ENCODE peak calls at places on chromosomes 16 and 17, in four cellular contexts. One of them, this sample, is unnamed.

GRCh38 chr16:11327277-11328171 is 17.7 kb upstream of the RMI2 start:
- DNase-seq in A549: no peak
- DNase-seq in HepG2: no peak
- DNase-seq in K562: no peak
- DNase-seq in this sample: no peak

GRCh38 chr16:31365131-31365865 is 10.3 kb downstream of the ITGAX start:
- DNase-seq in K562: no peak
- DNase-seq in HepG2: no peak
- DNase-seq in A549: no peak
- DNase-seq in this sample: no peak

GRCh38 chr17:59669944-59670343 is 37.3 kb downstream of the PTRH2 start:
- DNase-seq in A549: no peak
- DNase-seq in K562: no peak
- DNase-seq in HepG2: no peak
- DNase-seq in this sample: no peak

GRCh38 chr16:69406780-69407331 is 17.6 kb upstream of the CYB5B start:
- DNase-seq in K562: peak
- DNase-seq in A549: peak
- DNase-seq in HepG2: peak
- DNase-seq in this sample: no peak

GRCh38 chr17:44146375-44147346 is 4.9 kb downstream of the HROB start:
- DNase-seq in K562: no peak
- DNase-seq in A549: no peak
- DNase-seq in HepG2: no peak
- DNase-seq in this sample: no peak

GRCh38 chr17:62704381-62704971 is 77.0 kb downstream of the MRC2 start:
- DNase-seq in A549: peak
- DNase-seq in HepG2: no peak
- DNase-seq in K562: peak
- DNase-seq in this sample: peak

GRCh38 chr16:66840883-66841282 is 3.3 kb upstream of the CA7 start:
- DNase-seq in HepG2: no peak
- DNase-seq in K562: no peak
- DNase-seq in A549: no peak
- DNase-seq in this sample: no peak

GRCh38 chr17:50542795-50543774 is 3.9 kb upstream of the SPATA20 start:
- DNase-seq in HepG2: peak
- DNase-seq in A549: peak
- DNase-seq in K562: no peak
- DNase-seq in this sample: no peak

GRCh38 chr17:68356949-68357455 is 65.7 kb downstream of the ARSG start:
- DNase-seq in HepG2: no peak
- DNase-seq in K562: no peak
- DNase-seq in A549: no peak
- DNase-seq in this sample: no peak

GRCh38 chr17:62705781-62706597 is 78.5 kb downstream of the MRC2 start:
- DNase-seq in K562: no peak
- DNase-seq in HepG2: no peak
- DNase-seq in A549: no peak
- DNase-seq in this sample: no peak

GRCh38 chr17:55062921-55063320 is 94.4 kb downstream of the STXBP4 start:
- DNase-seq in HepG2: no peak
- DNase-seq in A549: no peak
- DNase-seq in K562: no peak
- DNase-seq in this sample: no peak

GRCh38 chr17:6639014-6639650 is 1.4 kb downstream of the KIAA0753 start:
- DNase-seq in A549: no peak
- DNase-seq in K562: peak
- DNase-seq in HepG2: no peak
- DNase-seq in this sample: no peak

GRCh38 chr17:27778193-27778592 is 22.1 kb downstream of the NOS2 start:
- DNase-seq in K562: no peak
- DNase-seq in A549: no peak
- DNase-seq in HepG2: no peak
- DNase-seq in this sample: no peak

GRCh38 chr16:87286839-87287626 is 30.2 kb downstream of the C16orf95 start:
- DNase-seq in HepG2: no peak
- DNase-seq in A549: no peak
- DNase-seq in K562: no peak
- DNase-seq in this sample: no peak

GRCh38 chr17:45775148-45775547 is 9.0 kb upstream of the CRHR1 start:
- DNase-seq in K562: no peak
- DNase-seq in A549: no peak
- DNase-seq in HepG2: no peak
- DNase-seq in this sample: no peak

GRCh38 chr16:65005696-65006095 is 116.2 kb downstream of the CDH11 start:
- DNase-seq in K562: no peak
- DNase-seq in HepG2: no peak
- DNase-seq in A549: no peak
- DNase-seq in this sample: no peak

GRCh38 chr16:66459878-66460277 is 32.8 kb downstream of the BEAN1 start:
- DNase-seq in HepG2: no peak
- DNase-seq in A549: no peak
- DNase-seq in K562: no peak
- DNase-seq in this sample: peak

GRCh38 chr17:32320847-32321246 is 21.1 kb downstream of the C17orf75 start:
- DNase-seq in A549: no peak
- DNase-seq in HepG2: no peak
- DNase-seq in K562: no peak
- DNase-seq in this sample: no peak

GRCh38 chr17:67281736-67282135 is 36.7 kb upstream of the HELZ start:
- DNase-seq in A549: no peak
- DNase-seq in K562: no peak
- DNase-seq in HepG2: no peak
- DNase-seq in this sample: no peak

GRCh38 chr17:67278363-67278762 is 33.4 kb upstream of the HELZ start:
- DNase-seq in A549: no peak
- DNase-seq in HepG2: no peak
- DNase-seq in K562: no peak
- DNase-seq in this sample: no peak

GRCh38 chr17:67279115-67279514 is 34.1 kb upstream of the HELZ start:
- DNase-seq in A549: no peak
- DNase-seq in HepG2: peak
- DNase-seq in K562: no peak
- DNase-seq in this sample: no peak

GRCh38 chr17:67280279-67280678 is 35.3 kb upstream of the HELZ start:
- DNase-seq in A549: no peak
- DNase-seq in K562: no peak
- DNase-seq in HepG2: peak
- DNase-seq in this sample: no peak

DNA sequence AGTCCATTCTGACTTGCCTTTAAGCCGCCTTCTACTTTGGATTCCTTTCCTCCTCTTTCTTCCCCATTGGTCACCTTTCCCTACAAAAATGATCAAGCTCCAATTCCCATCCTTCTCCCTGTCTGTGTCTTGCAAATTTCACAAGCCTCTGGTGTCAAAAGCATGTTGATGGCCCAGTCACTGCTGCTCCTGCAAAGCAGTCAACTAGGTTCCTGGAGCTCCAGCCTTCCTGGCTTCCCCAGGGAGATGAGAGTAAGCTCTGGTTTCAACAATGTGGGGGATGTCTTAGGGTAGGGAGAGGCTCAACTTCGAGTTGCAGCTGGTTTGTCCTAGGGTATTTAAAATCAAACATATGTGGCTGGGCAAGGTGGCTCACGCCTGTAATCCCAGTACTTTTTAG is 36.1 kb upstream of the HELZ start:
- DNase-seq in K562: no peak
- DNase-seq in HepG2: no peak
- DNase-seq in A549: no peak
- DNase-seq in this sample: no peak
- TF ChIP-seq HMGXB4 in K562: no peak
- TF ChIP-seq HMGXB4 in HepG2: no peak
- TF ChIP-seq HMGXB4 in A549: no peak
- TF ChIP-seq HMGXB4 in this sample: no peak

DNA sequence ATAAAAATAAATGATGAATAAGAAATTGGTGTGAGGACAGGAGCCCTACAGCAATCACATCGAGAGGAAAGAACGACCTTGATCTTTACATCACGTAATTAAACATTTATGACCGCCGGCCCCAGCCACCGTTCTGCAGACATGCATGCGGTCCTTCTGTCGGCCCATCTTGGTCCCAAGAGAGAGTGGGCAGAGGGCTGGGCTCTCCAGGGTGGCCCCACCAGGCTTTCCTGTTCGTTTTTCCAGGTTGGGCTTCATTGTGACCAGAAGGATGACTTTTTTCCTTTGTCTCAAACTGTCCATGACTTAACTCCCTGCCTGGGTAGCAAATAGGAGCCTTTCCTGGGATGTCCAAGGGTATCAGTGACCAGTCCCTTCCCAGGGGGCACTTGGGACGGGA is 3.3 kb upstream of the CRISPLD2 start:
- DNase-seq in A549: no peak
- DNase-seq in HepG2: no peak
- DNase-seq in K562: no peak
- DNase-seq in this sample: no peak
- TF ChIP-seq HMGXB4 in A549: no peak
- TF ChIP-seq HMGXB4 in HepG2: no peak
- TF ChIP-seq HMGXB4 in K562: no peak
- TF ChIP-seq HMGXB4 in this sample: no peak

GRCh38 chr16:51461255-51461654 is 310.2 kb upstream of the SALL1 start:
- DNase-seq in K562: no peak
- DNase-seq in HepG2: no peak
- DNase-seq in A549: no peak
- DNase-seq in this sample: no peak

GRCh38 chr16:51465026-51465425 is 314.0 kb upstream of the SALL1 start:
- DNase-seq in A549: no peak
- DNase-seq in K562: no peak
- DNase-seq in HepG2: no peak
- DNase-seq in this sample: no peak
- TF ChIP-seq HMGXB4 in A549: no peak
- TF ChIP-seq HMGXB4 in K562: no peak
- TF ChIP-seq HMGXB4 in HepG2: no peak
- TF ChIP-seq HMGXB4 in this sample: no peak

GRCh38 chr17:1959871-1960569 is 65.1 kb downstream of the RTN4RL1 start:
- DNase-seq in A549: no peak
- DNase-seq in HepG2: no peak
- DNase-seq in K562: no peak
- DNase-seq in this sample: no peak
- TF ChIP-seq HMGXB4 in A549: no peak
- TF ChIP-seq HMGXB4 in HepG2: no peak
- TF ChIP-seq HMGXB4 in K562: no peak
- TF ChIP-seq HMGXB4 in this sample: no peak

GRCh38 chr17:72622661-72623433 is 469.6 kb downstream of the SLC39A11 start:
- DNase-seq in K562: no peak
- DNase-seq in HepG2: no peak
- DNase-seq in A549: no peak
- DNase-seq in this sample: no peak
- TF ChIP-seq HMGXB4 in K562: no peak
- TF ChIP-seq HMGXB4 in HepG2: no peak
- TF ChIP-seq HMGXB4 in A549: no peak
- TF ChIP-seq HMGXB4 in this sample: no peak

GRCh38 chr17:75872434-75873351 is 5.7 kb downstream of the TRIM47 start:
- DNase-seq in HepG2: peak
- DNase-seq in K562: peak
- DNase-seq in A549: peak
- DNase-seq in this sample: no peak
- TF ChIP-seq HMGXB4 in HepG2: no peak
- TF ChIP-seq HMGXB4 in K562: no peak
- TF ChIP-seq HMGXB4 in A549: no peak
- TF ChIP-seq HMGXB4 in this sample: no peak

GRCh38 chr16:9134739-9135138 is 43.3 kb downstream of the HAPSTR1 start:
- DNase-seq in K562: peak
- DNase-seq in HepG2: peak
- DNase-seq in A549: peak
- DNase-seq in this sample: peak
- TF ChIP-seq HMGXB4 in K562: no peak
- TF ChIP-seq HMGXB4 in HepG2: no peak
- TF ChIP-seq HMGXB4 in A549: no peak
- TF ChIP-seq HMGXB4 in this sample: no peak

DNA sequence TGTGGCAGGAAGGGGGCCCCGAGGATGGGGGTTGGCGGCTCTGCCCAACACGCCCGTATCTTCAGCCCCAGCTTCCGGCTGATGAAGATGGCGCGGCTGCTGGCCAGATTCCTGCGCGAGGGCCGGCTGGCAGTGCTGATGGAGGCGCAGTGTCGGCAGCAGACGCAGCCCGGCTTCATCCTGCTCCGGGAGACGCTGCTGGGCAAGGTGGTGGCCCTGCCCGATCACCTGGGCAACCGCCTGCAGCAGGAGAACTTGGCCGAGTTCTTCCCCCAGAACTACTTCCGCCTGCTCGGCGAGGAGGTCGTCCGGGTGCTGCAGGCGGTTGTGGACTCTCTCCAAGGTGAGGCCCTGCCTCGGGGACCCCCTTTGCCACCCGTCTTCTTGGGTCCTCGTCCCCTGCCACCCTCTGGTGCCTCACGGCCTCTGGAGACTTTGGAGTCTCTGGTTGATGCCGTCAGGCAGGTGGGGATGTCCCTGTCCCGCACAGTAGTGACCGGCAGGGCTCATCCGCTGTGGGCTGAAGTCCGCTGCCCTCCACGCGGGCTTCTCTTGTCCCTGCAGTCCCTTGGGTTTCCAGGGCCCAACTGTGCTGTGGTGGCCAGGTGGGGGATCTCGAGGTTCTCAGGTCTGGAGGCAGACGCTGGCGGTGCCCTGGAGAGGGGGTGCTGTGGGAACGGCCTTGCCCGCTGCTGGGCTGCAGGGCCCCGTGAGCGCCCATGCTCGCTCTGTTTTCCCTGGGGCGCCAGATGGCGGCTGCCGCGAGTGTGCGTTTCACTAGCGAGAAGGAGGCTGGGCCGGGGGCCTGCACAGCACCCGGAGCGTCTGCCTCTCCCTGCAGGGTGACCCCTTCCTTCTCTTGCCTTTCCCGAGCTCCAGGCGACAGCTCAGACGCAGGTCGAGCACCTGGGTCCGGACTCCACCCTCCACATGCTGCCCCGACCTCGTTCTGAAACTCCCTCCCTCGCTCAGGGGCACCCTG is 2.4 kb downstream of the TELO2 start:
- DNase-seq in HepG2: no peak
- DNase-seq in A549: no peak
- DNase-seq in K562: no peak
- DNase-seq in this sample: no peak
- TF ChIP-seq HMGXB4 in HepG2: no peak
- TF ChIP-seq HMGXB4 in A549: no peak
- TF ChIP-seq HMGXB4 in K562: no peak
- TF ChIP-seq HMGXB4 in this sample: no peak

DNA sequence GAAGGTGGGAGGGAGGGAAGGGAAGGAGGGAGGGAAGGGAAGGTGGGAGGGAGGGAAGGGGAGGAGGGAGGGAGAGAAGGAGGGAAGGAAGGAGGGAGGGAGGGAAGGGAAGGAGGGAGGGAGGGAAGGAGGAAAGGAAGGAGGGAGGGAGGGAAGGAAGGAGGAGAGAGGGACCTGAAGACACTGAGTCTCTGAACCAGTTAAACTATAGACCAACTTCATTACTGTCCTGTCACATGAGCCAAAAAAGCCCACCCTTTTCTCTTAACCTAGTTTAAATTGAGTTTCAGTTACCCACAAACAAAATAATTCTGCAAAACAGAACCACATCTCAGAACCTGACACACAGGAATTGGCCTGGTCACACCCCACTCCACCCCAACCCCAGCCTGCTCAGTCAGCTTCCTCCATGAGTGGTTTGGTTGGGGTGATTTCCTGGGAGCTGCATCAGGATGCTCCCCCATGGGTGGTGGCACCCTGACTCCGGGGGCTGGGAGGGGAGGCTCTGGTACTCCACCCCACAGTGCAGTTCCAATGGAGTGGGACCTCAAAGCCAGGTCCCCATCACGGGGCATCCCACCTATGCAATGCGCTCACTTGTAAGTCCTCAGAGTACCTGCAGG is 4.7 kb upstream of the PRR29 start:
- DNase-seq in HepG2: no peak
- DNase-seq in A549: no peak
- DNase-seq in K562: no peak
- DNase-seq in this sample: no peak
- TF ChIP-seq HMGXB4 in HepG2: no peak
- TF ChIP-seq HMGXB4 in A549: no peak
- TF ChIP-seq HMGXB4 in K562: no peak
- TF ChIP-seq HMGXB4 in this sample: no peak

This sample was measured in WTC11.